ENCODE peak calls at places on chromosomes 1 and 21, in seven cellular contexts. L is DND-41; K is anterior cingulate cortex; I is right lobe of liver; H is activated T-cell treated with anti-CD3 and anti-CD28 coated beads, Interleukin-2, amount 50 U/mL, for 48 hours; B is WTC11; S is NCI-H2081. V is an unnamed sample.

GRCh38 chr1:22527555-22528296 is 35.6 kb upstream of the EPHA8 start:
- DNase-seq in I (no peak), B (no peak), L (no peak), H (no peak), K (peak), S (peak), V (peak)

GRCh38 chr1:206477110-206477509 is 6.8 kb downstream of the IKBKE start:
- DNase-seq in I (no peak), L (no peak), S (no peak), B (no peak), K (no peak), H (no peak), V (no peak)

GRCh38 chr1:243693764-243694163 is 156.3 kb downstream of the AKT3 start:
- DNase-seq in K (no peak), S (no peak), I (no peak), B (no peak), L (no peak), H (no peak), V (no peak)

GRCh38 chr1:236893626-236894545 is 98.8 kb downstream of the MTR start:
- DNase-seq in H (no peak), I (peak), S (no peak), L (no peak), B (no peak), K (no peak), V (no peak)

GRCh38 chr1:219442575-219442974 is 170.3 kb downstream of the ZC3H11B start:
- DNase-seq in K (no peak), B (no peak), S (no peak), I (no peak), L (no peak), H (no peak), V (no peak)

GRCh38 chr1:88300864-88301263 is 383.2 kb upstream of the PKN2 start:
- DNase-seq in I (no peak), L (no peak), K (no peak), H (no peak), B (no peak), S (no peak), V (no peak)

GRCh38 chr21:32813265-32813903 is 41.8 kb upstream of the PAXBP1 start:
- DNase-seq in B (peak), I (no peak), L (no peak), S (no peak), H (no peak), K (no peak), V (no peak)

GRCh38 chr1:29712801-29713200 is 476.5 kb downstream of the PTPRU start:
- DNase-seq in B (no peak), H (no peak), I (no peak), K (no peak), L (no peak), S (no peak), V (no peak)

GRCh38 chr1:81547912-81548303 is 252.8 kb upstream of the ADGRL2 start:
- DNase-seq in L (no peak), H (no peak), B (no peak), S (no peak), I (no peak), K (no peak), V (no peak)

GRCh38 chr1:93615201-93616150 is 66.2 kb downstream of the BCAR3 start:
- DNase-seq in I (peak), B (no peak), K (no peak), S (no peak), H (peak), L (no peak), V (no peak)

GRCh38 chr1:171769171-171769570 is 12.3 kb upstream of the METTL13 start:
- DNase-seq in B (no peak), L (no peak), K (no peak), H (no peak), S (no peak), I (no peak), V (no peak)

GRCh38 chr1:57167997-57168396 is 202.2 kb upstream of the C8B start:
- DNase-seq in S (no peak), H (no peak), L (no peak), I (no peak), K (no peak), B (no peak), V (no peak)

GRCh38 chr21:22791986-22792560 is 1793.9 kb downstream of the NCAM2 start:
- DNase-seq in B (no peak), S (peak), L (peak), K (no peak), H (no peak), I (no peak), V (peak)

GRCh38 chr21:17554619-17555472 is 42.0 kb downstream of the CXADR start:
- DNase-seq in K (peak), S (no peak), B (no peak), L (no peak), H (no peak), I (no peak), V (no peak)

GRCh38 chr1:154742586-154742985 is 127.5 kb downstream of the KCNN3 start:
- DNase-seq in K (no peak), I (no peak), B (no peak), S (no peak), L (no peak), H (no peak), V (no peak)

GRCh38 chr21:35045539-35046222 is 3.4 kb downstream of the RUNX1 start:
- DNase-seq in H (peak), B (no peak), K (no peak), L (peak), S (no peak), I (no peak), V (no peak)

GRCh38 chr1:232922475-232922874 is 27.9 kb upstream of the NTPCR start:
- DNase-seq in H (no peak), I (no peak), L (no peak), K (no peak), S (no peak), B (no peak), V (no peak)

GRCh38 chr1:209937996-209938959 is at the start of gene SYT14:
- DNase-seq in S (peak), I (no peak), H (no peak), K (peak), L (no peak), B (peak), V (peak)

GRCh38 chr1:71377886-71378285 is 297.1 kb upstream of the ZRANB2 start:
- DNase-seq in B (no peak), H (no peak), K (no peak), I (no peak), S (no peak), L (no peak), V (no peak)

GRCh38 chr1:84988588-84988987 is 8.3 kb downstream of the MCOLN2 start:
- DNase-seq in S (no peak), I (no peak), L (no peak), B (no peak), K (no peak), H (no peak), V (no peak)

GRCh38 chr1:154963643-154964042 is 2.1 kb upstream of the PYGO2 start:
- DNase-seq in B (no peak), I (no peak), H (no peak), S (no peak), K (no peak), L (no peak), V (no peak)

GRCh38 chr1:162059721-162060120 is 9.8 kb upstream of the NOS1AP start:
- DNase-seq in K (no peak), S (no peak), B (no peak), L (no peak), H (no peak), I (no peak), V (no peak)

GRCh38 chr1:32122141-32122540 is 14.3 kb downstream of the KPNA6 start:
- DNase-seq in H (no peak), B (no peak), I (no peak), L (no peak), K (no peak), S (no peak), V (no peak)

GRCh38 chr1:222095606-222096475 is 354.0 kb upstream of the DUSP10 start:
- DNase-seq in K (no peak), S (peak), I (no peak), H (peak), B (peak), L (peak), V (no peak)

GRCh38 chr1:20974069-20974468 is 187.0 kb upstream of the HP1BP3 start:
- DNase-seq in K (no peak), B (no peak), S (no peak), H (no peak), I (no peak), L (no peak), V (no peak)